ENCODE peak calls at places on chromosomes 3 and 15, in six cellular contexts. N, O, H, B, D and J are unnamed samples.

GRCh38 chr3:190375671-190376070 is 12.3 kb upstream of the CLDN16 start:
- DNase-seq in H (no peak), B (no peak), O (no peak), D (no peak), N (no peak), J (no peak)

GRCh38 chr15:81977464-81977863 is 68.4 kb downstream of the MEX3B start:
- DNase-seq in H (no peak), O (no peak), B (no peak), D (no peak), N (no peak), J (no peak)

GRCh38 chr3:196513697-196514349 is 1.3 kb downstream of the SMCO1 start:
- DNase-seq in B (no peak), N (no peak), H (no peak), D (no peak), O (no peak), J (no peak)

GRCh38 chr3:48634661-48635221 is 520 bp downstream of the SLC26A6 start:
- DNase-seq in H (peak; percentile 20), N (peak; percentile 75), D (peak; percentile 35), O (peak; percentile 79), B (peak; percentile 86), J (peak; percentile 77)

GRCh38 chr3:120162400-120162799 is 68.2 kb upstream of the GSK3B start:
- DNase-seq in H (no peak), D (no peak), O (no peak), N (no peak), B (no peak), J (no peak)

GRCh38 chr15:92832992-92833438 is 67.1 kb upstream of the CHD2 start:
- DNase-seq in D (no peak), N (no peak), B (no peak), H (no peak), O (no peak), J (no peak)

GRCh38 chr3:100042144-100042543 is 72.2 kb downstream of the FILIP1L start:
- DNase-seq in D (no peak), H (no peak), B (no peak), N (no peak), O (no peak), J (no peak)

GRCh38 chr3:50550079-50550736 is 17.3 kb downstream of the C3orf18 start:
- DNase-seq in O (peak; percentile 94), B (peak; percentile 69), H (no peak), N (peak; percentile 65), D (peak; percentile 36), J (peak; percentile 71)

GRCh38 chr3:154081305-154081704 is 39.9 kb upstream of the ARHGEF26 start:
- DNase-seq in O (no peak), H (no peak), B (no peak), N (no peak), D (no peak), J (no peak)

GRCh38 chr15:66472176-66472999 is 25.2 kb downstream of the SNAPC5 start:
- DNase-seq in O (no peak), B (no peak), D (peak; percentile 35), H (peak; percentile 78), N (peak; percentile 55), J (peak; percentile 37)

GRCh38 chr3:197899833-197900478 is 50.0 kb upstream of the RPL35A start:
- DNase-seq in B (no peak), N (no peak), D (no peak), O (peak; percentile 51), H (no peak), J (no peak)

GRCh38 chr15:58498821-58499580 is 67.2 kb downstream of the LIPC start:
- DNase-seq in O (no peak), H (no peak), B (no peak), N (no peak), D (no peak), J (no peak)

GRCh38 chr3:11878837-11879236 is 32.2 kb upstream of the TAMM41 start:
- DNase-seq in D (no peak), B (no peak), N (no peak), O (no peak), H (no peak), J (no peak)

GRCh38 chr3:130379274-130379673 is 33.8 kb downstream of the COL6A5 start:
- DNase-seq in H (no peak), N (no peak), O (no peak), D (no peak), B (no peak), J (no peak)

GRCh38 chr3:4776980-4777581 is 202.2 kb upstream of the BHLHE40 start:
- DNase-seq in B (no peak), N (peak; percentile 50), D (no peak), O (no peak), H (peak; percentile 98), J (no peak)

GRCh38 chr3:12854550-12854949 is 13.2 kb upstream of the RPL32 start:
- DNase-seq in O (no peak), H (no peak), N (no peak), D (no peak), B (no peak), J (no peak)

GRCh38 chr15:101051291-101052030 is 132.3 kb downstream of the LRRK1 start:
- DNase-seq in H (no peak), D (no peak), N (no peak), O (no peak), B (no peak), J (no peak)

GRCh38 chr3:141275973-141276372 is 44.3 kb downstream of the PXYLP1 start:
- DNase-seq in B (no peak), N (no peak), H (no peak), O (no peak), D (peak; percentile 86), J (no peak)

GRCh38 chr3:197613187-197613586 is 57.4 kb upstream of the BDH1 start:
- DNase-seq in D (no peak), B (no peak), H (no peak), O (no peak), N (no peak), J (no peak)

GRCh38 chr3:167740961-167741587 is 5.6 kb downstream of the SERPINI1 start:
- DNase-seq in B (peak; percentile 75), N (no peak), O (no peak), H (no peak), D (peak; percentile 43), J (no peak)

GRCh38 chr3:151901282-151901945 is 28.0 kb downstream of the SUCNR1 start:
- DNase-seq in B (no peak), D (no peak), N (no peak), H (no peak), O (no peak), J (no peak)

GRCh38 chr15:41022487-41023090 is 69.3 kb downstream of the CHAC1 start:
- DNase-seq in N (peak; percentile 11), D (peak; percentile 28), H (peak; percentile 21), O (peak; percentile 58), B (peak; percentile 46), J (no peak)

GRCh38 chr3:141561426-141562034 is 74.7 kb downstream of the RASA2 start:
- DNase-seq in B (peak; percentile 73), N (no peak), D (peak; percentile 63), O (no peak), H (no peak), J (no peak)

DNA sequence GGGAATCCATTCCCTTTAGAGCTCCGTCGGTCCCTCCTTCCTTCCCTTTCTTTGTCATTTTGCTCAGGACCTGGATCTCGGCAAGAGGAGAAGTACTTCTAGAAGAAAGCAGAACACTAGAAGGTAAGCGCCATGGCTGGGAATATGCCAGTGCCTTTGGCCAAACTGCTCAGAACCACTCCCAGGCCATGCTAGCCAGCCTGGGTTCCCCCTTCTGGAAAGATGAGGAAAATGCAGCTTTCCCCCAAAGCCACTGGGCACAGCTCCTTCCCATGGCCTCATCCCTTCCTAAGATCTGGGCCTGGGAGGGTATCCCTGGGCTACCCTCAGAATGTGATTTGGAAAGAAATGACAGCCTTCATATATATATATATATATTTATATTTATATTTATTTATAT is 6.3 kb upstream of the ISL2 start:
- DNase-seq in O (peak; percentile 66), N (no peak), B (peak; percentile 58), H (no peak), D (peak; percentile 47), J (no peak)
- TF ChIP-seq TAF1 in O (no peak), N (no peak), B (no peak), H (no peak), D (no peak), J (no peak)

GRCh38 chr15:43775411-43775965 is 1.3 kb downstream of the ELL3 start:
- DNase-seq in D (peak; percentile 79), N (no peak), H (no peak), O (peak; percentile 66), B (peak; percentile 40), J (no peak)
- TF ChIP-seq POLR2A in D (peak; percentile 39), N (no peak), H (no peak), O (peak; percentile 54), B (peak; percentile 28), J (no peak)

GRCh38 chr3:38454179-38454883 is 641 bp downstream of the ACVR2B start:
- DNase-seq in H (no peak), B (peak; percentile 69), N (peak; percentile 60), D (no peak), O (peak; percentile 67), J (peak; percentile 52)

GRCh38 chr3:38453914-38454178 is 156 bp downstream of the ACVR2B start:
- DNase-seq in N (no peak), O (no peak), B (no peak), D (no peak), H (no peak), J (no peak)

GRCh38 chr3:38450853-38451252 is 2.8 kb upstream of the ACVR2B start:
- DNase-seq in B (no peak), O (no peak), H (no peak), N (no peak), D (no peak), J (no peak)

GRCh38 chr3:38454884-38455638 is 1.4 kb downstream of the ACVR2B start:
- DNase-seq in H (no peak), N (peak; percentile 46), B (peak; percentile 74), D (peak; percentile 81), O (peak; percentile 92), J (peak; percentile 43)

DNA sequence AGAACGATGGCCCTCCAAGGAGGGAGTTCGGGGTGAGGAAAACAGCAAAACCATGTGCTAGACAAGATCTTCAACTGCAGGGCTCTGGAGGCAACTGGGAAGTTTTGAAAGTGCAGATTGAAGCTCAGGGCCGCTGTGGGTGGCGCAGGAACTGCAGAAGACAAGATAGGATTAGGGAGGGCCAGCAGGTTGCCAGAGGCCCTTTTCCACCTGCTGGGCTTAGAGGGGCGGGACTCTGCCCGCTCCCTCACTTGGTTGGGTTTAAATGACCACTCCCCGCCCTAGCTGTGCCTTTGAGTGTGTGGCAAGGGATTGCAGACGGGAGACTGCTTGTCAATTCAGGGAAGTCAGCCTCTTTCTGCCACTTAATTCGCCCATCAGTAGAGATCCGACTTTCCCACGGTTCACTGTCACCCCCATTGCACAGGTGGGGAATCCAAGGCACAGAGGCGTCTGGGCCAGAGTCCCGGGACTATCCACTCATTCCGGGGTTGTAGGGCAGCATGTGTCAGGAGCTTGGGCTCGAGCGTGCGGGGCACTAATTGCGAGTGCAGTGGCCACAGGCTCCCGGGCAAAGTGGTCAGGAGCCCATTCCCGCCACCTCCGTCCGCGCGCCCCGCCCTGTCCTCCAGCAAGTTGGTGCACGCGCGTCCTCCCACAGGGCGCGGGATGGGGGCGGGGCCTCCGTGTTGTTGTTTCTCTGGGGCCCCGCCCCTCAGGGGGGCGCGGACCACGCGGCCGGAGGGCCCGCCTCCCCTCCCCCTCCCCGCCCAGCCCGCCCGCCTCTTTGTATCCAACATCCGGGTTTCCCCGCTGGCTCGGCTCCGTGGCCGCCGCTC is at the start of gene ACVR2B:
- DNase-seq in H (no peak), O (peak; percentile 85), D (peak; percentile 65), N (peak; percentile 78), B (peak; percentile 93), J (peak; percentile 76)
- TF ChIP-seq POLR2AphosphoS5 in H (no peak), O (peak; percentile 78), D (peak; percentile 29), N (no peak), B (no peak), J (no peak)

GRCh38 chr15:85414495-85414894 is 34.1 kb downstream of the AKAP13 start:
- DNase-seq in H (no peak), N (no peak), O (no peak), D (no peak), B (no peak), J (no peak)
- TF ChIP-seq TAF1 in H (no peak), N (no peak), O (no peak), D (no peak), B (no peak), J (no peak)